ENCODE peak calls at places on chromosomes 7 and 10, in seven cellular contexts. W is brain microvascular endothelial cell; S is neural progenitor cell; F is D721Med; Z is GM23248; R is activated naive CD4-positive, alpha-beta T cell; K is anterior cingulate cortex. O is an unnamed sample.
A peak's percentile ranks its signal among the peaks of the same experiment; 100 is the strongest.

GRCh38 chr7:73573791-73574190 is 4.6 kb downstream of the TBL2 start:
- DNase-seq in R (no peak), Z (no peak), K (no peak), F (no peak), S (no peak), W (no peak), O (no peak)

GRCh38 chr7:2460641-2461040 is 15.6 kb downstream of the GRIFIN start:
- DNase-seq in R (no peak), S (no peak), F (no peak), Z (no peak), K (no peak), W (no peak), O (no peak)

GRCh38 chr7:127968547-127968946 is 62.7 kb downstream of the LRRC4 start:
- DNase-seq in F (no peak), Z (no peak), K (no peak), S (no peak), W (no peak), R (no peak), O (peak; percentile 35)

GRCh38 chr10:75972494-75973276 is 541.3 kb downstream of the LRMDA start:
- DNase-seq in Z (peak; percentile 76), S (no peak), F (no peak), W (peak; percentile 54), K (no peak), R (no peak), O (no peak)

GRCh38 chr10:10007972-10008371 is 1009.7 kb upstream of the CELF2 start:
- DNase-seq in K (no peak), F (no peak), R (no peak), S (no peak), Z (no peak), W (no peak), O (no peak)

GRCh38 chr7:156735861-156736260 is 95.3 kb downstream of the RNF32 start:
- DNase-seq in R (no peak), K (no peak), S (no peak), W (no peak), Z (no peak), F (no peak), O (peak; percentile 76)

GRCh38 chr7:157884461-157885062 is 547.8 kb downstream of the DNAJB6 start:
- DNase-seq in F (no peak), S (no peak), K (no peak), R (no peak), Z (no peak), W (no peak), O (no peak)

GRCh38 chr10:59971915-59972314 is 65.6 kb upstream of the CCDC6 start:
- DNase-seq in R (no peak), K (no peak), W (peak; percentile 32), Z (no peak), S (peak; percentile 35), F (no peak), O (no peak)

GRCh38 chr10:114271779-114272167 is 32.7 kb downstream of the VWA2 start:
- DNase-seq in S (no peak), R (no peak), W (peak; percentile 94), F (no peak), Z (peak; percentile 95), K (no peak), O (no peak)

GRCh38 chr10:85646312-85646711 is 720.3 kb downstream of the GRID1 start:
- DNase-seq in F (no peak), Z (no peak), K (no peak), R (no peak), S (no peak), W (peak; percentile 47), O (no peak)

GRCh38 chr10:88926484-88927249 is 25.9 kb downstream of the ACTA2 start:
- DNase-seq in F (no peak), K (no peak), Z (peak; percentile 88), R (no peak), S (no peak), W (peak; percentile 73), O (peak; percentile 15)

GRCh38 chr7:6571160-6571779 is 6.0 kb upstream of the ZDHHC4 start:
- DNase-seq in R (no peak), S (no peak), Z (peak; percentile 47), F (no peak), W (no peak), K (no peak), O (no peak)

GRCh38 chr7:159209429-159209828 is 64.8 kb upstream of the VIPR2 start:
- DNase-seq in K (no peak), W (no peak), Z (no peak), R (no peak), F (no peak), S (no peak), O (no peak)

GRCh38 chr10:103069453-103070331 is 123.4 kb downstream of the NT5C2 start:
- DNase-seq in K (peak; percentile 12), S (peak; percentile 79), W (peak; percentile 50), Z (peak; percentile 65), F (no peak), R (peak; percentile 54), O (peak; percentile 82)

GRCh38 chr10:75347211-75347610 is 54.4 kb downstream of the ZNF503 start:
- DNase-seq in S (no peak), F (no peak), R (no peak), K (no peak), Z (no peak), W (no peak), O (no peak)

GRCh38 chr10:107280293-107280692 is 115.8 kb upstream of the SORCS1 start:
- DNase-seq in K (no peak), R (no peak), Z (no peak), W (no peak), S (no peak), F (no peak), O (no peak)

GRCh38 chr10:3692331-3692860 is 92.6 kb downstream of the KLF6 start:
- DNase-seq in K (no peak), Z (no peak), S (no peak), W (no peak), F (no peak), R (no peak), O (no peak)

GRCh38 chr7:3266240-3266639 is 34.8 kb upstream of the SDK1 start:
- DNase-seq in W (no peak), S (no peak), F (no peak), K (no peak), R (no peak), Z (no peak), O (no peak)

GRCh38 chr10:16510843-16511242 is 10.8 kb downstream of the C1QL3 start:
- DNase-seq in K (no peak), Z (no peak), F (no peak), S (no peak), W (no peak), R (no peak), O (no peak)

GRCh38 chr10:62454696-62455451 is 80.7 kb downstream of the ZNF365 start:
- DNase-seq in K (no peak), Z (peak; percentile 78), R (no peak), W (peak; percentile 24), F (no peak), S (no peak), O (no peak)

GRCh38 chr10:61588770-61589211 is 73.9 kb upstream of the CABCOCO1 start:
- DNase-seq in R (no peak), F (no peak), W (peak; percentile 41), Z (no peak), S (no peak), K (no peak), O (no peak)

GRCh38 chr7:6650521-6651011 is 13.4 kb downstream of the ZNF316 start:
- DNase-seq in K (no peak), W (no peak), Z (no peak), F (no peak), S (no peak), R (no peak), O (no peak)

GRCh38 chr10:52108236-52108635 is 205.8 kb upstream of the DKK1 start:
- DNase-seq in Z (no peak), S (no peak), R (no peak), F (no peak), W (no peak), K (no peak), O (no peak)

GRCh38 chr10:27884185-27884630 is 114.7 kb downstream of the ODAD2 start:
- DNase-seq in F (no peak), W (no peak), S (no peak), K (no peak), R (no peak), Z (no peak), O (no peak)

GRCh38 chr7:69019437-69019836 is 578.8 kb upstream of the AUTS2 start:
- DNase-seq in S (no peak), K (no peak), F (no peak), W (no peak), R (no peak), Z (no peak), O (no peak)

GRCh38 chr7:137820677-137821420 is 25.9 kb downstream of the DGKI start:
- DNase-seq in S (peak; percentile 82), K (no peak), Z (peak; percentile 83), F (no peak), W (peak; percentile 60), R (no peak), O (peak; percentile 52)

GRCh38 chr7:140402178-140402835 is 1.6 kb upstream of the RAB19 start:
- DNase-seq in S (no peak), K (no peak), W (peak; percentile 48), Z (peak; percentile 83), R (no peak), F (no peak), O (no peak)

GRCh38 chr7:24778543-24779282 is 21.4 kb upstream of the GSDME start:
- DNase-seq in K (no peak), R (no peak), F (no peak), Z (peak; percentile 97), S (no peak), W (peak; percentile 85), O (no peak)

GRCh38 chr7:71479231-71479630 is 347.3 kb downstream of the GALNT17 start:
- DNase-seq in S (no peak), Z (no peak), W (no peak), F (no peak), K (no peak), R (no peak), O (peak; percentile 38)

GRCh38 chr10:19931886-19932285 is 115.7 kb downstream of the PLXDC2 start:
- DNase-seq in R (no peak), K (no peak), S (no peak), F (no peak), W (no peak), Z (no peak), O (no peak)

GRCh38 chr7:157047148-157047547 is 36.7 kb upstream of the MNX1 start:
- DNase-seq in S (no peak), Z (no peak), W (no peak), K (no peak), R (no peak), F (no peak), O (no peak)

GRCh38 chr7:81937091-81937490 is 167.2 kb upstream of the HGF start:
- DNase-seq in S (no peak), F (peak; percentile 18), R (no peak), K (no peak), Z (peak; percentile 23), W (no peak), O (no peak)

GRCh38 chr7:36280840-36281812 is 108.5 kb upstream of the ANLN start:
- DNase-seq in Z (peak; percentile 97), F (no peak), W (peak; percentile 88), R (no peak), S (peak; percentile 62), K (peak; percentile 40), O (peak; percentile 58)

GRCh38 chr7:50332241-50333176 is 28.0 kb downstream of the IKZF1 start:
- DNase-seq in W (no peak), K (no peak), S (no peak), Z (no peak), R (no peak), F (no peak), O (no peak)

GRCh38 chr10:99013885-99014284 is 221.8 kb downstream of the HPSE2 start:
- DNase-seq in K (no peak), R (no peak), S (no peak), W (no peak), Z (no peak), F (no peak), O (no peak)

GRCh38 chr7:100211342-100211780 is 8.4 kb upstream of the PVRIG start:
- DNase-seq in K (no peak), Z (no peak), F (no peak), R (no peak), S (no peak), W (no peak), O (no peak)

GRCh38 chr7:29812185-29812876 is 6.0 kb downstream of the WIPF3 start:
- DNase-seq in Z (no peak), K (no peak), W (no peak), F (no peak), S (no peak), R (no peak), O (no peak)